ENCODE peak calls at places on chromosomes 1 and 21, in eight cellular contexts. One of them, this sample, is unnamed.

GRCh38 chr21:44975720-44976555 is 36.1 kb downstream of the SLX9 start:
- DNase-seq in fibroblast of the conjunctiva: no peak
- DNase-seq in uterus: no peak
- DNase-seq in MM.1S: no peak
- DNase-seq in tibial artery: no peak
- DNase-seq in HEK293T: no peak
- DNase-seq in putamen: no peak
- DNase-seq in RPMI7951: no peak
- DNase-seq in this sample: no peak

GRCh38 chr1:30822966-30823581 is 65.5 kb upstream of the LAPTM5 start:
- DNase-seq in uterus: no peak
- DNase-seq in HEK293T: no peak
- DNase-seq in putamen: no peak
- DNase-seq in fibroblast of the conjunctiva: no peak
- DNase-seq in tibial artery: no peak
- DNase-seq in MM.1S: no peak
- DNase-seq in RPMI7951: peak
- DNase-seq in this sample: no peak

GRCh38 chr1:169571450-169571849 is 14.8 kb downstream of the F5 start:
- DNase-seq in uterus: no peak
- DNase-seq in RPMI7951: no peak
- DNase-seq in HEK293T: no peak
- DNase-seq in tibial artery: no peak
- DNase-seq in fibroblast of the conjunctiva: no peak
- DNase-seq in MM.1S: no peak
- DNase-seq in putamen: no peak
- DNase-seq in this sample: no peak

GRCh38 chr1:226962421-226963391 is 22.6 kb downstream of the COQ8A start:
- DNase-seq in HEK293T: no peak
- DNase-seq in RPMI7951: no peak
- DNase-seq in MM.1S: no peak
- DNase-seq in uterus: no peak
- DNase-seq in fibroblast of the conjunctiva: no peak
- DNase-seq in tibial artery: no peak
- DNase-seq in putamen: no peak
- DNase-seq in this sample: no peak

GRCh38 chr1:4673494-4673893 is 19.1 kb downstream of the AJAP1 start:
- DNase-seq in MM.1S: no peak
- DNase-seq in putamen: peak
- DNase-seq in HEK293T: no peak
- DNase-seq in tibial artery: no peak
- DNase-seq in fibroblast of the conjunctiva: no peak
- DNase-seq in uterus: no peak
- DNase-seq in RPMI7951: peak
- DNase-seq in this sample: no peak

GRCh38 chr21:31161157-31161556 is 122.9 kb upstream of the KRTAP19-8 start:
- DNase-seq in tibial artery: no peak
- DNase-seq in putamen: peak
- DNase-seq in RPMI7951: peak
- DNase-seq in uterus: no peak
- DNase-seq in HEK293T: no peak
- DNase-seq in MM.1S: no peak
- DNase-seq in fibroblast of the conjunctiva: no peak
- DNase-seq in this sample: no peak

GRCh38 chr1:68725353-68725752 is 228.5 kb upstream of the DEPDC1 start:
- DNase-seq in fibroblast of the conjunctiva: no peak
- DNase-seq in MM.1S: no peak
- DNase-seq in uterus: peak
- DNase-seq in putamen: no peak
- DNase-seq in RPMI7951: no peak
- DNase-seq in tibial artery: no peak
- DNase-seq in HEK293T: no peak
- DNase-seq in this sample: no peak

GRCh38 chr1:6106977-6107376 is 61.3 kb downstream of the KCNAB2 start:
- DNase-seq in RPMI7951: no peak
- DNase-seq in fibroblast of the conjunctiva: no peak
- DNase-seq in uterus: no peak
- DNase-seq in tibial artery: no peak
- DNase-seq in putamen: no peak
- DNase-seq in MM.1S: no peak
- DNase-seq in HEK293T: no peak
- DNase-seq in this sample: no peak

GRCh38 chr1:13772271-13772670 is 72.3 kb downstream of the PRDM2 start:
- DNase-seq in tibial artery: no peak
- DNase-seq in putamen: no peak
- DNase-seq in MM.1S: no peak
- DNase-seq in fibroblast of the conjunctiva: no peak
- DNase-seq in HEK293T: no peak
- DNase-seq in RPMI7951: no peak
- DNase-seq in uterus: no peak
- DNase-seq in this sample: no peak

GRCh38 chr1:244837597-244838258 is 2.3 kb downstream of the COX20 start:
- DNase-seq in tibial artery: no peak
- DNase-seq in RPMI7951: no peak
- DNase-seq in MM.1S: no peak
- DNase-seq in putamen: no peak
- DNase-seq in fibroblast of the conjunctiva: no peak
- DNase-seq in uterus: no peak
- DNase-seq in HEK293T: no peak
- DNase-seq in this sample: no peak

GRCh38 chr21:25054689-25055088 is 552.6 kb downstream of the MRPL39 start:
- DNase-seq in uterus: no peak
- DNase-seq in tibial artery: no peak
- DNase-seq in putamen: no peak
- DNase-seq in HEK293T: no peak
- DNase-seq in fibroblast of the conjunctiva: no peak
- DNase-seq in MM.1S: no peak
- DNase-seq in RPMI7951: no peak
- DNase-seq in this sample: no peak

GRCh38 chr1:208449951-208450350 is 205.8 kb upstream of the PLXNA2 start:
- DNase-seq in HEK293T: no peak
- DNase-seq in tibial artery: no peak
- DNase-seq in fibroblast of the conjunctiva: no peak
- DNase-seq in RPMI7951: no peak
- DNase-seq in MM.1S: no peak
- DNase-seq in uterus: no peak
- DNase-seq in putamen: no peak
- DNase-seq in this sample: no peak

GRCh38 chr1:82226198-82226505 is 425.4 kb downstream of the ADGRL2 start:
- DNase-seq in RPMI7951: no peak
- DNase-seq in MM.1S: no peak
- DNase-seq in putamen: no peak
- DNase-seq in uterus: no peak
- DNase-seq in tibial artery: no peak
- DNase-seq in fibroblast of the conjunctiva: peak
- DNase-seq in HEK293T: no peak
- DNase-seq in this sample: no peak

GRCh38 chr1:11654571-11655262 is at the start of gene FBXO44:
- DNase-seq in uterus: peak
- DNase-seq in RPMI7951: no peak
- DNase-seq in tibial artery: no peak
- DNase-seq in HEK293T: peak
- DNase-seq in fibroblast of the conjunctiva: no peak
- DNase-seq in MM.1S: peak
- DNase-seq in putamen: no peak
- DNase-seq in this sample: no peak

GRCh38 chr1:50697440-50698421 is 262.3 kb downstream of the FAF1 start:
- DNase-seq in fibroblast of the conjunctiva: no peak
- DNase-seq in HEK293T: no peak
- DNase-seq in RPMI7951: peak
- DNase-seq in MM.1S: no peak
- DNase-seq in uterus: no peak
- DNase-seq in putamen: peak
- DNase-seq in tibial artery: no peak
- DNase-seq in this sample: no peak

GRCh38 chr1:200724064-200724463 is 14.6 kb upstream of the CAMSAP2 start:
- DNase-seq in HEK293T: no peak
- DNase-seq in uterus: no peak
- DNase-seq in tibial artery: no peak
- DNase-seq in putamen: no peak
- DNase-seq in MM.1S: no peak
- DNase-seq in fibroblast of the conjunctiva: no peak
- DNase-seq in RPMI7951: peak
- DNase-seq in this sample: no peak

This sample was measured in iPS DF 19.7.